ENCODE peak calls at places on chromosomes 7 and 10, in seven cellular contexts. B is hepatocyte, E is MM.1S, A is HCT116, L is neural progenitor cell, T is PC-3, F is GM23338. P is an unnamed sample.

GRCh38 chr10:72061930-72062329 is 26.4 kb downstream of the SPOCK2 start:
- DNase-seq in B (no peak), E (no peak), A (no peak), L (no peak), T (no peak), F (no peak), P (no peak)

GRCh38 chr10:84818956-84819355 is 490.6 kb downstream of the CCSER2 start:
- DNase-seq in B (no peak), E (no peak), A (no peak), L (no peak), T (no peak), F (no peak), P (no peak)

GRCh38 chr10:131250454-131251145 is 60.9 kb downstream of the TCERG1L start:
- DNase-seq in B (no peak), E (no peak), A (no peak), L (peak), T (no peak), F (no peak), P (no peak)

GRCh38 chr7:145293793-145294153 is 457.9 kb upstream of the TPK1 start:
- DNase-seq in B (no peak), E (no peak), A (no peak), L (no peak), T (no peak), F (no peak), P (no peak)

GRCh38 chr10:78529262-78529661 is 495.6 kb downstream of the RPS24 start:
- DNase-seq in B (no peak), E (no peak), A (no peak), L (no peak), T (no peak), F (no peak), P (no peak)

GRCh38 chr10:329361-330099 is 194.3 kb downstream of the ZMYND11 start:
- DNase-seq in B (peak), E (peak), A (peak), L (peak), T (peak), F (peak), P (peak)

GRCh38 chr10:73553726-73554125 is 37.4 kb downstream of the USP54 start:
- DNase-seq in B (no peak), E (no peak), A (no peak), L (no peak), T (no peak), F (no peak), P (no peak)

GRCh38 chr10:80322711-80323110 is 33.3 kb upstream of the MAT1A start:
- DNase-seq in B (no peak), E (no peak), A (no peak), L (peak), T (no peak), F (no peak), P (no peak)

GRCh38 chr7:29926216-29926615 is 63.4 kb downstream of the SCRN1 start:
- DNase-seq in B (no peak), E (no peak), A (no peak), L (no peak), T (no peak), F (no peak), P (no peak)

GRCh38 chr10:71664585-71664984 is 55.0 kb downstream of the C10orf105 start:
- DNase-seq in B (no peak), E (no peak), A (no peak), L (no peak), T (no peak), F (no peak), P (no peak)

GRCh38 chr7:151244156-151244870 is 4.2 kb downstream of the SMARCD3 start:
- DNase-seq in B (peak), E (peak), A (no peak), L (peak), T (peak), F (peak), P (peak)

GRCh38 chr10:67402620-67403019 is 293.4 kb downstream of the CTNNA3 start:
- DNase-seq in B (no peak), E (no peak), A (no peak), L (no peak), T (no peak), F (no peak), P (no peak)

GRCh38 chr10:3104251-3104918 is 37.0 kb downstream of the PFKP start:
- DNase-seq in B (no peak), E (no peak), A (no peak), L (no peak), T (no peak), F (no peak), P (no peak)

GRCh38 chr10:97321032-97321806 is 2.1 kb downstream of the FRAT1 start:
- DNase-seq in B (peak), E (no peak), A (no peak), L (peak), T (no peak), F (peak), P (no peak)
- H3K4me2 ChIP-seq in B (peak), E (peak), A (no peak), L (peak), T (peak), F (peak), P (no peak)

GRCh38 chr7:127361736-127362135 is 30.8 kb downstream of the ZNF800 start:
- DNase-seq in B (no peak), E (no peak), A (no peak), L (no peak), T (no peak), F (no peak), P (no peak)
- TF ChIP-seq EZH2 in B (no peak), E (no peak), A (no peak), L (no peak), T (no peak), F (no peak), P (no peak)

DNA sequence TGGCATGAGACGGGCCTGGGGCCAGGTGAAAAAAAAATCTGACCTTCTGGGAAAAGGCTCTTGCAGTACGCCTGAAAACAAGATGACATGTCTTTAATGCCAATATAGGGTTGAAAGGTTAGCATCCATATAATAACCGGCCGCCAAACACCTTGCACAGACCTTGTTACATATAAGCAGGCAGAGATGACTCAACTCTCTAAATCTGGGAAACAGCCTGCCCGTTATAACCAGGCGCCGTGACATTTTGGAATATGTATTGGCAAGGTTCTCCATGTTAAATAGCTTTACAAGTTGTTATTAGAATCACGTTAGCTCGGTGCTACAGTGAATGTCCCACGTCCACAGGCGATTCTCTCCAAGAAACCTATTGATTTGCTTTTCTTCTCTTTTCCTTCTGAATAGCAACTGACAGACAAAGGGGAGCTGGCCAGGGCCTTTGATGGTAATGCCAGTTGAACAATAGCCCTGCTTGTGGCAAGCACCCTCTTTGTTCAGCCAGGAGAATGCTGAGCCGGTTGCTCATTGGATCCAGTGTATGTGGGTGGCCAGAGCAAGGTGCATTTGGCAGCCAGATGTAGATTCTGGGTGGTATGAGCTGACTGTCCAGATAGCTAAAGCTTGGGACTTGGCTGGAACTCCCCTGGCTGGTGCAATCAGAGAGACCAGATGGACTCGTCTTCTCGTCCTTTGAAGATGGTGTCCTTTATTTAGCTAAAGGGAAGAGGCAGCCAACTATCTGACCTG is 80.1 kb upstream of the AUTS2 start:
- DNase-seq in B (no peak), E (no peak), A (no peak), L (peak), T (no peak), F (peak), P (no peak)
- TF ChIP-seq EZH2phosphoT487 in B (no peak), E (no peak), A (no peak), L (peak), T (no peak), F (no peak), P (no peak)

GRCh38 chr7:17131060-17131345 is 167.4 kb upstream of the AHR start:
- DNase-seq in B (no peak), E (no peak), A (no peak), L (peak), T (no peak), F (no peak), P (no peak)
- H3K4me2 ChIP-seq in B (peak), E (no peak), A (no peak), L (no peak), T (peak), F (no peak), P (no peak)

P was measured in GM23248.